ENCODE peak calls at places on chromosomes 2 and 18, in four cellular contexts. O, P, K and W are unnamed samples.

GRCh38 chr2:170660406-170660805 is 54.7 kb upstream of the SP5 start:
- DNase-seq in O (peak), P (no peak), K (no peak), W (no peak)

GRCh38 chr2:234339016-234339415 is 157.9 kb downstream of the ARL4C start:
- DNase-seq in O (no peak), P (no peak), K (no peak), W (no peak)

GRCh38 chr2:50785781-50786180 is 246.2 kb downstream of the NRXN1 start:
- DNase-seq in O (no peak), P (no peak), K (no peak), W (no peak)

GRCh38 chr18:9101730-9102390 is 639 bp upstream of the NDUFV2 start:
- DNase-seq in O (no peak), P (no peak), K (no peak), W (no peak)

GRCh38 chr18:62128157-62128556 is 58.7 kb downstream of the PIGN start:
- DNase-seq in O (no peak), P (no peak), K (no peak), W (no peak)

GRCh38 chr2:206642075-206643025 is at the start of gene FAM237A:
- DNase-seq in O (no peak), P (no peak), K (no peak), W (no peak)

GRCh38 chr18:36043153-36043552 is 24.2 kb downstream of the RPRD1A start:
- DNase-seq in O (no peak), P (no peak), K (no peak), W (no peak)

GRCh38 chr2:197500503-197501179 is 462 bp downstream of the HSPE1 start:
- DNase-seq in O (no peak), P (no peak), K (no peak), W (no peak)

GRCh38 chr2:137467246-137467862 is 496.9 kb upstream of the HNMT start:
- DNase-seq in O (no peak), P (peak), K (no peak), W (no peak)

GRCh38 chr2:191866675-191867506 is 20.0 kb upstream of the CAVIN2 start:
- DNase-seq in O (no peak), P (peak), K (peak), W (no peak)

GRCh38 chr2:23549821-23550535 is 165.0 kb downstream of the KLHL29 start:
- DNase-seq in O (no peak), P (no peak), K (no peak), W (no peak)

GRCh38 chr2:158043181-158043948 is 58.3 kb upstream of the UPP2 start:
- DNase-seq in O (no peak), P (no peak), K (no peak), W (no peak)

GRCh38 chr2:114550895-114551793 is 108.7 kb downstream of the DPP10 start:
- DNase-seq in O (peak), P (peak), K (no peak), W (peak)

GRCh38 chr2:109447251-109447661 is 166.5 kb downstream of the SEPTIN10 start:
- DNase-seq in O (no peak), P (no peak), K (peak), W (no peak)

GRCh38 chr18:79584491-79585394 is 94.9 kb upstream of the CTDP1 start:
- DNase-seq in O (no peak), P (no peak), K (peak), W (peak)

GRCh38 chr2:38528008-38528442 is 74.7 kb downstream of the HNRNPLL start:
- DNase-seq in O (no peak), P (no peak), K (no peak), W (no peak)

GRCh38 chr2:230906471-230907230 is 18.4 kb downstream of the GPR55 start:
- DNase-seq in O (peak), P (no peak), K (peak), W (peak)

GRCh38 chr2:84881581-84882414 is 914 bp upstream of the TRABD2A start:
- DNase-seq in O (peak), P (peak), K (peak), W (peak)

GRCh38 chr2:57177176-57177575 is 869.4 kb upstream of the VRK2 start:
- DNase-seq in O (no peak), P (no peak), K (no peak), W (no peak)

GRCh38 chr18:69590150-69590549 is 189.5 kb downstream of the DOK6 start:
- DNase-seq in O (no peak), P (no peak), K (no peak), W (no peak)

GRCh38 chr18:23827681-23828080 is 138.4 kb downstream of the LAMA3 start:
- DNase-seq in O (no peak), P (no peak), K (no peak), W (peak)

GRCh38 chr2:110755494-110756078 is 23.2 kb downstream of the ACOXL start:
- DNase-seq in O (no peak), P (no peak), K (no peak), W (no peak)

GRCh38 chr2:203346624-203347023 is 18.4 kb downstream of the ABI2 start:
- DNase-seq in O (no peak), P (no peak), K (no peak), W (no peak)

GRCh38 chr2:42031783-42032620 is 15.8 kb upstream of the PKDCC start:
- DNase-seq in O (no peak), P (no peak), K (no peak), W (no peak)

GRCh38 chr2:240818543-240819403 is 1.2 kb downstream of the KIF1A start:
- DNase-seq in O (peak), P (no peak), K (no peak), W (no peak)

GRCh38 chr2:26251893-26252292 is 7.2 kb downstream of the HADHB start:
- DNase-seq in O (peak), P (no peak), K (peak), W (no peak)

GRCh38 chr18:54254265-54254758 is 15.0 kb upstream of the POLI start:
- DNase-seq in O (no peak), P (no peak), K (no peak), W (no peak)

GRCh38 chr2:96637385-96638143 is 548 bp downstream of the KANSL3 start:
- DNase-seq in O (peak), P (no peak), K (peak), W (peak)

GRCh38 chr2:218427741-218428140 is 8.8 kb downstream of the VIL1 start:
- DNase-seq in O (no peak), P (no peak), K (no peak), W (no peak)

GRCh38 chr2:70923378-70924015 is 12.2 kb upstream of the ATP6V1B1 start:
- DNase-seq in O (peak), P (no peak), K (peak), W (no peak)

GRCh38 chr18:8833480-8833879 is 128.1 kb downstream of the MTCL1 start:
- DNase-seq in O (no peak), P (no peak), K (no peak), W (no peak)

GRCh38 chr2:210586381-210586780 is 30.0 kb downstream of the CPS1 start:
- DNase-seq in O (no peak), P (no peak), K (no peak), W (no peak)

GRCh38 chr18:55317322-55317721 is 270.7 kb downstream of the TCF4 start:
- DNase-seq in O (no peak), P (no peak), K (no peak), W (no peak)

GRCh38 chr2:128091691-128092050 is 671 bp downstream of the UGGT1 start:
- DNase-seq in O (no peak), P (no peak), K (no peak), W (no peak)

GRCh38 chr2:106978647-106979046 is 92.7 kb upstream of the ST6GAL2 start:
- DNase-seq in O (no peak), P (no peak), K (no peak), W (no peak)

GRCh38 chr2:126385441-126385840 is 270.5 kb upstream of the GYPC start:
- DNase-seq in O (no peak), P (no peak), K (no peak), W (no peak)

GRCh38 chr2:151525872-151526271 is 116.2 kb downstream of the RIF1 start:
- DNase-seq in O (no peak), P (no peak), K (no peak), W (no peak)

GRCh38 chr18:47798366-47798765 is 132.1 kb downstream of the SMAD2 start:
- DNase-seq in O (no peak), P (no peak), K (no peak), W (peak)

GRCh38 chr18:44887227-44887631 is 206.5 kb downstream of the SETBP1 start:
- DNase-seq in O (peak), P (no peak), K (no peak), W (no peak)

DNA sequence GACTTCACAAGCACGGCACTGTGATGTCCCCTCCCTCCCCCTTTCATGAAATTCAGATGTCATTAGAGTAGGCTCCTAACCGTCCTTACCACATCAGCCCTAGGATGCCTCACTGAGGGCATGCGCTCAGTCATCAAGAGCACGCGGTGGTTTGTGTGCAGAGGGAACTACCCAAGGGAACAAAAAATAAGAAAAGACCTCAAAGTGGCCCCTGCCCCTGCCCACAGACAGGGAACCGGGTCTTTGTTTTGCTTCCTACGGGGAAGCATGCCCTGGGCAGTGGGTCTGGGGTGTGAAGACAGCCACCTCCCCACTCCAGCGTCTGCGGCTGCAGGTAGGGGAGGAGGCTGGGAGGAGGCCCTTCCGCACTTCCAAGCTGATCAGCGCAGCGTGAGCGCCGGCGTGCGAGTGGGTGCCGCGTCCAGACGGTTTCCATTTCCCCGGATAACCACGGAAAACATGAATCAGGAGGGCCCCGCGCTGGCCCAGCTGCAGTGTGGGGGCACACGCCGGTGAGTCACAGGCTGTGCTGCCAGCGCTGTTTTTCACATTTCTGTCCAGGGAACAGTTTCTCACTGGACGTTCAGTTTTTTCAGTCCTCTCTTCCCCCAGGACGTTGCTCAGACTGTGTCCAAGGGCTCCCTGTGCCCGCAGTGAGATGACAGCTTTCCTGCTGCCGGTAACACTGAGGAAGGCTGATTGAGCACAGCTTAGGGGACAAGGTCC is 70.6 kb downstream of the COPS8 start:
- DNase-seq in O (no peak), P (no peak), K (peak), W (no peak)
- TF ChIP-seq POLR2AphosphoS5 in O (no peak), P (no peak), K (peak), W (peak)

GRCh38 chr18:77133920-77134496 is 1.4 kb upstream of the MBP start:
- DNase-seq in O (no peak), P (no peak), K (peak), W (peak)
- TF ChIP-seq POLR2AphosphoS5 in O (no peak), P (no peak), K (no peak), W (no peak)

GRCh38 chr2:74316616-74317295 is 26.5 kb downstream of the SLC4A5 start:
- DNase-seq in O (no peak), P (no peak), K (no peak), W (no peak)

GRCh38 chr2:74312913-74313312 is 30.3 kb downstream of the SLC4A5 start:
- DNase-seq in O (no peak), P (no peak), K (no peak), W (no peak)

GRCh38 chr2:74317696-74318095 is 25.5 kb downstream of the SLC4A5 start:
- DNase-seq in O (peak), P (no peak), K (no peak), W (no peak)

GRCh38 chr2:74314107-74314506 is 29.1 kb downstream of the SLC4A5 start:
- DNase-seq in O (no peak), P (no peak), K (no peak), W (no peak)

DNA sequence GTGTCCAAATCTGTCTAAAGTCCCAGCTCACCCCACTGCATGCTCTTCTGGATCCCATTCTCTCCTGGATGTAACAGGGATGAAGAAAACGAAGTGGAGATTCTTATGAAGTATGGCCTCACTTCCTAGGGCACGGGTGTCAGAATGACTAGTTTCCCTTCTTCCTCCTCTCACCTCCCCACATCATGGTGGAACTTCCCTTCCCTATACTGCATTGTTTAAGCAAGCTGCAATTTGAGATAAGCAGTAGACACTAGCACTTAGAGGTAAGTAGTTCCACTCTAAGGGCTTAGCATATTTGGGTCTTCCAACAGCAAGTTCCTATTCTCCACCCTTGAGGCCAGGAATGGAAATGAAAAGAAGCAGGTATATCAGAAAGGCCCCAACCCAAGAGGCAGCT is 29.7 kb downstream of the SLC4A5 start:
- DNase-seq in O (no peak), P (no peak), K (no peak), W (no peak)
- TF ChIP-seq POLR2AphosphoS5 in O (no peak), P (no peak), K (no peak), W (no peak)

DNA sequence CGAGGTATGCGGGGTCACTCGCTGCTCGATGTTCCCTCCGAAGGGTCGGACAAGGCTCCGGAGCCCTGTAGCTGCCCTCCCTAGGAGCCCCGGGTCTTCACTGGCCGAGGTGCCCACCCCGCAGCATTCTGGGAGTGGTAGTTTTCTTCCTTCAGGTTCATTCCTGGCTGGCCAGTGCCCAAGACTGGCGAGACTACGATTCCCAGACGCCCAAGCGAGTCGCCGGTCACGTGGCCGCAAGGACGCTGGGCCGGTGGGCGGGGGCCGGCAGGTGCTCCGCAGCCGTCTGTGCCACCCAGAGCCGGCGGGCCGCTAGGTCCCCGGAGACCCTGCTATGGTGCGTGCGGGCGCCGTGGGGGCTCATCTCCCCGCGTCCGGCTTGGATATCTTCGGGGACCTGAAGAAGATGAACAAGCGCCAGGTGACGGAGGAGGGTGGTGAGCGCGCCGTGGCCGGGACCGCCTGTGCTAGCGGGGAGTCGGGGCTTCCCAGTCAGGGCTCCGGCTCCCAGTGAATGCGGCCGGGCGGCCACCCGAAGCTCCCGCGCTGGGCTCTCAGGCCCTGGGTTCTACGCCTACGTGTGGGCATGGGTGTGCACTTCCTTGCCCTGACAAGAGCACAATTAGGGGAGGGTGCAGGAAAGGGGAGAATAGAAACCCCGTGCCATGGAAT is at the start of gene SEC11C:
- DNase-seq in O (peak), P (peak), K (peak), W (peak)
- TF ChIP-seq POLR2AphosphoS5 in O (peak), P (no peak), K (peak), W (peak)

GRCh38 chr2:98822301-98823164 is 91.6 kb upstream of the MGAT4A start:
- DNase-seq in O (peak), P (no peak), K (no peak), W (no peak)
- TF ChIP-seq POLR2AphosphoS5 in O (no peak), P (no peak), K (no peak), W (no peak)

GRCh38 chr2:182522428-182522896 is 95.6 kb upstream of the PDE1A start:
- DNase-seq in O (no peak), P (no peak), K (no peak), W (no peak)
- TF ChIP-seq POLR2AphosphoS5 in O (no peak), P (no peak), K (no peak), W (no peak)

GRCh38 chr2:205377324-205377723 is 305.0 kb upstream of the NRP2 start:
- DNase-seq in O (no peak), P (no peak), K (no peak), W (no peak)
- TF ChIP-seq POLR2AphosphoS5 in O (no peak), P (no peak), K (no peak), W (no peak)

DNA sequence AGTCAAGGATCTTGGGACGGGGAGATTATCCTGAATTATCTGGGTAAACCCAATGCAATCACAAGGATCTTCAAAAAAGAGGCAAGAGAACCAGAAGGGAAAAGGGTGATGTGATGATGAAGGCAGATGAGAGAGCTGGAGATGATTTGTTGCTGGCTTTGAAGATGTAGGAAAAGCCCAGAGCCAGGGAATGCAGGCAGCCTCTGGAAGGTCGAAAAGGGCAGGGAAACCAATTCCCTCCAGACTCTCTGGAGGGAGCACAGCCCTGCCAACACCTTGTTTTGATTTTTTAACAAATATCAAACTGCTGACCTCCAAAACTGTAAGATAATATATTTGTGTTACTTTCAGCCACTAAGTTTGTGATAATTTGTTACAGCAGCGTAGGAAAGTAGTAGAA is 48.9 kb upstream of the IL1R2 start:
- DNase-seq in O (no peak), P (no peak), K (no peak), W (no peak)
- TF ChIP-seq POLR2AphosphoS5 in O (no peak), P (no peak), K (no peak), W (no peak)

GRCh38 chr2:161136696-161137324 is 23.4 kb upstream of the TANK start:
- DNase-seq in O (no peak), P (no peak), K (no peak), W (no peak)
- TF ChIP-seq POLR2AphosphoS5 in O (no peak), P (no peak), K (peak), W (no peak)

DNA sequence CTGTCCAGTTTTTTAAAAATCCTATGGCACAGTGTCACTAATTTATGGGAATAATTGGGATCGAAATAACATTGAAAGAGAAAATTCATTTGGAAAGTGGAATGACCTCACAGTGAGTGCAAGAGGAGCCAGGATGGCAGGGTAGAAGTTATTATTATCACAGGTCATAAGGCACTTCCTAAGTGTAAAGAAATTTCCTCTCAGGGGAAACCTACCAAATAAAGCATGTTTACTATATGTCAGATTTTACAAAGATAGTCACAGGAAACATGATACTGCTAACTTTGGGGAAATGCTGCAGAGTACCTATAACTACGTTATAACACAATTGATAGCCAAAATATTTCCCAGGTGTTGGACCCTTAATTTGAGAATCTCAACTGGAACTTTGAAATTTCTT is 226.3 kb upstream of the SMAD7 start:
- DNase-seq in O (no peak), P (no peak), K (no peak), W (no peak)
- TF ChIP-seq POLR2AphosphoS5 in O (no peak), P (no peak), K (no peak), W (no peak)